ENCODE peak calls at places on chromosomes 13 and 19, in five cellular contexts. D, T, H, F and X are unnamed samples.

GRCh38 chr13:73268306-73268705 is 209.5 kb downstream of the KLF5 start:
- DNase-seq in F (peak), T (peak), D (peak), H (no peak), X (peak)

GRCh38 chr13:101425623-101426022 is 9.3 kb upstream of the NALCN start:
- DNase-seq in T (no peak), F (no peak), D (no peak), H (no peak), X (no peak)

GRCh38 chr13:92413452-92413851 is 813.2 kb upstream of the GPC6 start:
- DNase-seq in D (no peak), F (no peak), H (no peak), T (no peak), X (no peak)

GRCh38 chr19:18205180-18205915 is 1.5 kb upstream of the RAB3A start:
- DNase-seq in H (peak), F (peak), T (peak), D (peak), X (peak)

GRCh38 chr13:107554355-107554905 is 660.9 kb downstream of the LIG4 start:
- DNase-seq in H (no peak), F (no peak), D (peak), T (no peak), X (no peak)

GRCh38 chr19:44306283-44306682 is 1.5 kb upstream of the ZNF235 start:
- DNase-seq in H (no peak), D (no peak), F (no peak), T (no peak), X (no peak)

GRCh38 chr13:113754691-113755090 is 4.3 kb upstream of the TMEM255B start:
- DNase-seq in H (no peak), T (no peak), D (no peak), F (no peak), X (no peak)

GRCh38 chr13:112807653-112808376 is 118.0 kb downstream of the ATP11A start:
- DNase-seq in F (no peak), T (no peak), H (no peak), D (no peak), X (no peak)

GRCh38 chr19:55980415-55980814 is 6.2 kb upstream of the NLRP5 start:
- DNase-seq in T (no peak), H (no peak), D (no peak), F (no peak), X (no peak)

GRCh38 chr19:33767898-33768413 is 28.7 kb upstream of the KCTD15 start:
- DNase-seq in F (no peak), T (peak), H (peak), D (peak), X (peak)

GRCh38 chr19:47071731-47072130 is 23.3 kb upstream of the TMEM160 start:
- DNase-seq in T (no peak), D (no peak), H (no peak), F (no peak), X (no peak)

GRCh38 chr13:107576430-107576829 is 638.9 kb downstream of the LIG4 start:
- DNase-seq in H (no peak), F (no peak), T (peak), D (peak), X (no peak)

GRCh38 chr19:35153701-35154534 is 617 bp upstream of the FXYD5 start:
- DNase-seq in T (peak), F (peak), H (peak), D (no peak), X (no peak)

GRCh38 chr13:113045214-113046007 is 60.2 kb upstream of the F7 start:
- DNase-seq in H (no peak), F (no peak), T (no peak), D (no peak), X (no peak)

GRCh38 chr19:17757125-17757524 is 5.8 kb downstream of the FCHO1 start:
- DNase-seq in T (peak), D (peak), H (no peak), F (no peak), X (peak)

GRCh38 chr13:109255457-109255856 is 530.9 kb downstream of the IRS2 start:
- DNase-seq in T (no peak), D (no peak), F (no peak), H (no peak), X (no peak)

GRCh38 chr13:33015791-33016323 is 366 bp upstream of the KL start:
- DNase-seq in H (peak), T (no peak), D (no peak), F (peak), X (no peak)

GRCh38 chr13:105929486-105929885 is 606.0 kb downstream of the EFNB2 start:
- DNase-seq in F (no peak), D (no peak), H (no peak), T (no peak), X (no peak)

GRCh38 chr13:73945871-73946270 is 188.3 kb downstream of the KLF12 start:
- DNase-seq in T (no peak), F (peak), D (no peak), H (peak), X (peak)

GRCh38 chr19:843180-843835 is 2.5 kb downstream of the PRTN3 start:
- DNase-seq in D (no peak), F (no peak), T (no peak), H (peak), X (no peak)

GRCh38 chr19:9132422-9132821 is 5.7 kb upstream of the OR7G3 start:
- DNase-seq in F (no peak), H (no peak), D (no peak), T (no peak), X (no peak)

GRCh38 chr19:49684983-49685553 is 4.3 kb upstream of the ADM5 start:
- DNase-seq in F (no peak), T (no peak), D (no peak), H (no peak), X (no peak)

GRCh38 chr19:4647676-4648644 is 8.6 kb downstream of the TNFAIP8L1 start:
- DNase-seq in T (peak), F (peak), H (peak), D (no peak), X (no peak)

GRCh38 chr13:23868521-23868920 is 20.7 kb downstream of the MIPEP start:
- DNase-seq in T (peak), D (peak), H (no peak), F (no peak), X (peak)

GRCh38 chr19:54451331-54451871 is 2.4 kb downstream of the LENG8 start:
- DNase-seq in F (no peak), H (no peak), T (peak), D (no peak), X (peak)

GRCh38 chr13:113315992-113316391 is 19.0 kb downstream of the LAMP1 start:
- DNase-seq in F (peak), D (no peak), H (no peak), T (no peak), X (no peak)

GRCh38 chr13:42539670-42540069 is 34.3 kb upstream of the TNFSF11 start:
- DNase-seq in D (no peak), T (no peak), H (peak), F (no peak), X (peak)

GRCh38 chr19:54017266-54017665 is 25.8 kb downstream of the CACNG6 start:
- DNase-seq in T (peak), D (peak), F (no peak), H (peak), X (no peak)

GRCh38 chr19:50820549-50821247 is 2.9 kb downstream of the KLK1 start:
- DNase-seq in F (peak), D (no peak), T (no peak), H (peak), X (no peak)

GRCh38 chr19:1449467-1450442 is at the start of gene APC2:
- DNase-seq in F (no peak), D (peak), H (peak), T (peak), X (peak)

GRCh38 chr13:64684685-64685431 is 2545.3 kb downstream of the PCDH9 start:
- DNase-seq in T (peak), F (no peak), D (peak), H (peak), X (peak)

GRCh38 chr13:28655566-28655965 is 3.4 kb upstream of the POMP start:
- DNase-seq in D (peak), H (no peak), T (peak), F (no peak), X (peak)

GRCh38 chr13:23288564-23288963 is 107.8 kb downstream of the SGCG start:
- DNase-seq in D (no peak), F (no peak), H (no peak), T (no peak), X (no peak)

GRCh38 chr13:106205871-106206270 is 329.6 kb downstream of the EFNB2 start:
- DNase-seq in F (no peak), H (peak), D (no peak), T (no peak), X (no peak)

GRCh38 chr13:83214452-83214851 is 667.8 kb downstream of the SLITRK1 start:
- DNase-seq in H (no peak), F (no peak), T (no peak), D (peak), X (no peak)

GRCh38 chr13:77507931-77508776 is 27.4 kb upstream of the SCEL start:
- DNase-seq in H (no peak), D (peak), T (peak), F (no peak), X (peak)

GRCh38 chr19:51024924-51025323 is 1.5 kb downstream of the KLK11 start:
- DNase-seq in H (no peak), D (no peak), F (peak), T (no peak), X (no peak)

GRCh38 chr13:77521194-77521593 is 14.3 kb upstream of the SCEL start:
- DNase-seq in H (no peak), D (no peak), T (peak), F (no peak), X (peak)

GRCh38 chr13:27183561-27184147 is 12.0 kb upstream of the USP12 start:
- DNase-seq in H (no peak), F (no peak), D (peak), T (peak), X (no peak)

GRCh38 chr19:40610396-40611064 is 9.4 kb downstream of the LTBP4 start:
- DNase-seq in D (no peak), H (peak), F (peak), T (no peak), X (no peak)
- H3K4me3 ChIP-seq in D (no peak), H (peak), F (peak), T (peak), X (peak)

DNA sequence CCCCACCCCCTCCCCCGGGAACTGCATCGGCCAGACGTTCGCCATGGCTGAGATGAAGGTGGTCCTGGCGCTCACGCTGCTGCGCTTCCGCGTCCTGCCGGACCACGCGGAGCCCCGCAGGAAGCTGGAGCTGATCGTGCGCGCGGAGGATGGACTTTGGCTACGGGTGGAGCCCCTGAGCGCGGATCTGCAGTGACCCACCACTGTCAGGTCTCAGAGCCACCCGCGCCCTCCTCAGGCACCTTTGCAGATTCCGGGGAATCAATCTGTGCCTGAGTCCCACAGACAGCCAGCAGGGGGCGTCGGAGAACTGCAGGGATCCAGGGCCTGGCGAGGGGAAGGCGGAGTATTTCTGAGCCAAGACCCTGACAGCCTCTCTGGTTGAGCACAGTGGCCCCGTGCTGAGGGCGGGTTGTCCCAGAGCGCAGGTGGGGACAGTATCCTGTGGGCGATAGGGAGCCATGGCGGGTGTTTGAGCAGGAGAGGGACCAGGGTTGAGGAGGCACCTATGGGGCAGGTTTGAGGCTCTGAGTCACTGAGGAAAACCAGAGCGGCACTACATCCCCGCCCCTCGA is 30.4 kb upstream of the CYP4F8 start:
- DNase-seq in D (peak), H (peak), F (peak), T (peak), X (peak)
- TF ChIP-seq CTCF in D (peak), H (peak), F (peak), T (peak), X (peak)

GRCh38 chr19:5827891-5828660 is 11.4 kb downstream of the FUT6 start:
- DNase-seq in H (peak), F (peak), D (peak), T (peak), X (peak)

GRCh38 chr19:5832049-5832448 is 7.5 kb downstream of the FUT6 start:
- DNase-seq in F (no peak), D (no peak), T (no peak), H (no peak), X (no peak)

GRCh38 chr19:5831152-5831551 is 8.3 kb downstream of the FUT6 start:
- DNase-seq in T (no peak), F (no peak), D (no peak), H (no peak), X (no peak)

GRCh38 chr19:5828661-5829566 is 10.6 kb downstream of the FUT6 start:
- DNase-seq in F (no peak), D (no peak), H (peak), T (peak), X (no peak)

GRCh38 chr19:5829567-5830315 is 9.8 kb downstream of the FUT6 start:
- DNase-seq in D (no peak), F (no peak), H (no peak), T (no peak), X (no peak)
- H3K4me3 ChIP-seq in D (no peak), F (no peak), H (peak), T (no peak), X (no peak)

GRCh38 chr19:2743099-2743498 is 3.3 kb upstream of the SLC39A3 start:
- DNase-seq in F (no peak), T (no peak), H (no peak), D (no peak), X (no peak)

GRCh38 chr19:2736550-2737190 is 3.1 kb downstream of the SLC39A3 start:
- DNase-seq in T (no peak), H (no peak), D (no peak), F (no peak), X (no peak)

GRCh38 chr19:2740314-2740656 is 468 bp upstream of the SLC39A3 start:
- DNase-seq in F (no peak), D (no peak), T (no peak), H (no peak), X (no peak)

GRCh38 chr19:2744113-2744512 is 4.3 kb upstream of the SLC39A3 start:
- DNase-seq in H (no peak), T (no peak), F (no peak), D (no peak), X (no peak)

DNA sequence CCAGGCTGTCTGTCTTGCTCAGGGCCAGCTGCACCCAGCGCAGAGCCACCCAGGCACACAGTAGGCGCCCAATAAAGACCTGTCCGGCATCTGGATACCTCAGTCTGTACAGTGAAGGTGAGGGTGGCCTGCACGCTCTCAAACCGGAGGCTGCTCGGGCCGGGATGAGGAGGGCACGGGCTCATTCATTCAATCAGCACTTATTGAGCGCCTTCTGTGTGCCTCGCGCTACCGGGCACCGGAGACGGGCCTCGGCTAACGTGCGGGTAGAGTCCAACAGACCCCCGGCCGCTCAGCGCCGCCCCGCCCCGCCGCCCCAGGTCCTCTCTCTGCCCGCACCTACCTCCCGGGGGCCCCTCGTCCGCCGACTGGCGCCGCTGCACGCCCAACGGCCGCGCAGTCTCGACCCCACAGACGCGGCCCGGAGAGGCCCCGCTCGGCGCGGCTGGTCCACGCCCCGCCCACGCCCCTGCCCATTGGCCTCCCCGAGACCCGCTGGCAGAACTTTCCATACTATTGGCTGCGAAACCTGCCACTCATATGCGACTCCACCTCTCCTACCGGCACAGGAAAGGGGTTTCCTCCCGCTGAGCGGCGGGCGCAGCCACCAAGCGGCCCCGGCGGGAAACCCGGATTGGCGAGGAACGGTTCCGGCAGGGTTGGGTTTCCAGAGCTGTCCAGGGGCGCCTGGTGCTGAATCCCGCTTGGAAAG is at the start of gene SLC39A3:
- DNase-seq in F (peak), D (peak), H (peak), T (peak), X (peak)
- TF ChIP-seq CTCF in F (no peak), D (no peak), H (no peak), T (peak), X (no peak)

DNA sequence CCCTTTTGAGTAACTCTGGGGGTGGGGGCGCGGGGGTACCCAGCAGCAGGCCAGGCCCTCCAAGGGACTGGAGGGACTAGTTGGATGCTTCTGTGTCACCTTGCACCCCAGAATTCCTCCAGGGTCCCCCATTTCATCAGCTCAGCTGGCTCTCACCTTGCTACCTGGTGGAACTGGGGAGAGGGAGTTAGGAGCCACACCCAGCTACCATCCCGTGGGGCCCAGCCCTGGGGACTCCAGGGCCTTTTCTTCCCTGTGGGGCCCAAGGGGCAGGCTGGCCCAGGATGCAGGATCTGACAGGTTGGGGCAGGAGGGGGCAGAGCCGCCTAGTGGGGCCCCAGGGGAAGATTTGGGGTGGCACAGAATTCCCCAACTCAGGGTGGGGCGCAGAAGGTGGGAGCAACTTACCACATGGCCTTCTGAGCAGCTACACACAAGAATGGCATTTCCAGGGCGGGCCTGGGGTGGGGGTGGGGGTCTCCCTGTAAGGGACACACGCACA is 32.8 kb upstream of the NANOS3 start:
- DNase-seq in H (no peak), F (no peak), D (no peak), T (no peak), X (no peak)
- H3K4me3 ChIP-seq in H (peak), F (no peak), D (no peak), T (no peak), X (no peak)